ENCODE peak calls at places on chromosomes 2 and 18, in six cellular contexts. U is endothelial cell of umbilical vein, X is H1, K is K562, T is WTC11, R is HepG2. Z is an unnamed sample.

GRCh38 chr2:200483729-200484198 is 26.1 kb downstream of the KCTD18 start:
- DNase-seq in K (peak; percentile 15), R (peak; percentile 64), T (peak; percentile 82), X (peak; percentile 57), U (no peak), Z (peak; percentile 29)

GRCh38 chr2:25276569-25277465 is 64.9 kb downstream of the DNMT3A start:
- DNase-seq in K (peak; percentile 71), R (no peak), U (peak; percentile 61), T (peak; percentile 81), X (no peak), Z (peak; percentile 26)

GRCh38 chr2:23824777-23825212 is 102.1 kb downstream of the ATAD2B start:
- DNase-seq in K (peak; percentile 23), R (peak; percentile 51), X (no peak), U (peak; percentile 78), T (no peak), Z (peak; percentile 60)

GRCh38 chr2:191304939-191305875 is 60.0 kb downstream of the MYO1B start:
- DNase-seq in X (no peak), U (peak; percentile 21), T (no peak), K (no peak), R (no peak), Z (no peak)

GRCh38 chr2:118599141-118599540 is 248.3 kb downstream of the EN1 start:
- DNase-seq in U (no peak), R (no peak), X (no peak), T (no peak), K (no peak), Z (no peak)

GRCh38 chr18:10296491-10296890 is 157.9 kb upstream of the APCDD1 start:
- DNase-seq in X (no peak), K (no peak), T (no peak), U (no peak), R (no peak), Z (no peak)

GRCh38 chr2:95047629-95048510 is 22.4 kb downstream of the MAL start:
- DNase-seq in R (no peak), X (no peak), U (no peak), K (no peak), T (no peak), Z (no peak)

GRCh38 chr2:158953926-158954763 is 14.3 kb upstream of the TANC1 start:
- DNase-seq in T (no peak), U (peak; percentile 91), X (no peak), K (no peak), R (peak; percentile 77), Z (peak; percentile 87)

DNA sequence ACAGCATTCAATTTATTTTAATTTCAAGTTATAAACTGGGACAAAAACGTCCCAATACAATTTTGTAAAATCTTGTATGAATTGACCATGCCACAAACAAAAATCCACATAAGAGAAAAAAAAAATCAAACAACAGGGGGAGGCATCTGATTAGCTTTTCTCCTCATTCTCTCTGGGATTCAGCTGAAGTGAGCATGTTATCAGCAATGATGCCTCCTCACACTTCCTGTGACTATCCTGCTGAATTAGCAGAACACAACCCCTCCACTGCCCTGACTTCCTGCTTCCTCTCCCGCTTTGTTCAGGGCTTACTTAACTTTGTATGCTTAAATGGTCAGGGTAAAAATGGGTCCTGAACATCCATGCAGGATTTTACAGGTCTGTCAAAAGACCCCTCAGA is 132.2 kb upstream of the ITGB6 start:
- DNase-seq in R (no peak), T (no peak), K (no peak), X (no peak), U (peak; percentile 70), Z (no peak)
- TF ChIP-seq JUN in R (no peak), T (no peak), K (no peak), X (no peak), U (peak; percentile 18), Z (no peak)

DNA sequence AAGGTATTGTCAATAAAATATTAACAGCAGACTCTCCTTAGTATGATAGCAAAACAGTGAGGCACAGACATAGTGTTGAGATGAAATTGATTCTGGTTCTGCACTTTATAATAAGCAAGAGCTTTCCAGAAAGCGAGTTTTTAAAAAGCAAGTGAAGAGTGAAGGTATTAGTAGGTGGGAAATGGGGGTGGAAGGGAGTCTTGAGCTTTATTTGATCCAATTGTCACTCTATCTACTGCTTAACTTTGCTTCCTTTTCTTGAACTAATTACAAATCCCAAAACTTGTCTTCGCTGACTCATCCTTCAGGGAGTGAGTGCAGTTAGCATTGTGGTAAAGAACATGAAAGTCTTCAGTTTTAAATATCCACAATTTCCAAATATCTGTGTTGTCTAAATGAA is 120.6 kb upstream of the BOD1L2 start:
- DNase-seq in T (no peak), X (no peak), R (no peak), K (no peak), U (no peak), Z (no peak)
- TF ChIP-seq JUN in T (no peak), X (no peak), R (no peak), K (no peak), U (no peak), Z (no peak)

GRCh38 chr2:85539361-85540130 is 578 bp downstream of the MAT2A start:
- DNase-seq in X (no peak), K (peak; percentile 83), U (peak; percentile 61), R (peak; percentile 59), T (peak; percentile 48), Z (peak; percentile 83)
- TF ChIP-seq JUN in X (no peak), K (peak; percentile 35), U (no peak), R (no peak), T (peak; percentile 74), Z (peak; percentile 87)

GRCh38 chr2:111036042-111036441 is 84.7 kb upstream of the BCL2L11 start:
- DNase-seq in K (no peak), R (no peak), U (no peak), X (no peak), T (no peak), Z (no peak)
- TF ChIP-seq JUN in K (no peak), R (no peak), U (no peak), X (no peak), T (no peak), Z (no peak)

DNA sequence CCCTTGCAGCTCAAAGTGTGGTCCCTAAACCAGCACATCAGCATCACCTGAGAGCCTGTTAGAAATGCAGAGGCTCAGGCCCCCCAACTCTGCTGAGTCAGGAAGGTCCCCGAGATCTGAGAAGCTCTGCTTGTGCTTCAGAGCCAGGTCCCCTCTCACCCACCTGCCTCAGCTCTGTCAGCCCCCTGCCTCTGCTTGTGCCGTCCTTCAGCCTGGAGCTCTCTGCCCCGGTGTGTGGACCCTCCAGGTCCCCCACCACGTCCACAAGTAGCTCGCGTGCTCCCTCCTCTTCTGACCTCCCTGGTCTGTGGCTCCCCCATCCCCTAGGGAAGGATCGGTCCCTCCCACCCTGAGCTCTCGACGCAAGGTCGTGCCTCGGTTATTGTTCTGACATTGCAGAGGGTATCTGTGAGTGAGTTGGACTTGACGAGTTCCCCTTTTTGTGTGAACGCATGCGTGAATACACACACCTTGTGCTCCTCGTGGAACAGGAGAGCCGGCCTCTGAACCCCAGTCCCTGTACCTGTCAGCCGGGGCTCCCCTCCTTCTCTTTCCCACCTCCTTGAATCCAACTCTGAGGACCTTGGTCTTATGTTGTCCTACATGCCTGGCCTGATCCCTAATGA is 75.5 kb upstream of the TAF1B start:
- DNase-seq in U (no peak), X (no peak), T (no peak), K (no peak), R (no peak), Z (no peak)
- TF ChIP-seq JUN in U (no peak), X (no peak), T (no peak), K (no peak), R (no peak), Z (no peak)

GRCh38 chr2:241563031-241563507 is 4.5 kb downstream of the BOK start:
- DNase-seq in R (no peak), U (no peak), T (no peak), K (no peak), X (no peak), Z (no peak)

GRCh38 chr2:241560181-241560882 is 1.8 kb downstream of the BOK start:
- DNase-seq in T (no peak), X (no peak), U (no peak), K (no peak), R (no peak), Z (no peak)

GRCh38 chr2:241562269-241562891 is 3.8 kb downstream of the BOK start:
- DNase-seq in T (no peak), U (no peak), R (no peak), X (no peak), K (no peak), Z (no peak)

GRCh38 chr2:241560883-241561474 is 2.4 kb downstream of the BOK start:
- DNase-seq in T (no peak), R (no peak), K (no peak), X (no peak), U (peak; percentile 48), Z (no peak)

GRCh38 chr2:241561811-241562210 is 3.3 kb downstream of the BOK start:
- DNase-seq in T (no peak), X (no peak), U (peak; percentile 67), K (peak; percentile 55), R (no peak), Z (no peak)
- TF ChIP-seq JUN in T (no peak), X (no peak), U (no peak), K (no peak), R (no peak), Z (no peak)

GRCh38 chr2:138713069-138713496 is 67.1 kb downstream of the NXPH2 start:
- DNase-seq in T (no peak), X (no peak), U (no peak), K (no peak), R (peak; percentile 30), Z (no peak)

GRCh38 chr2:138712212-138712979 is 67.8 kb downstream of the NXPH2 start:
- DNase-seq in U (no peak), K (no peak), R (peak; percentile 37), X (no peak), T (no peak), Z (no peak)

GRCh38 chr2:138711812-138712211 is 68.4 kb downstream of the NXPH2 start:
- DNase-seq in R (no peak), X (no peak), T (no peak), U (no peak), K (no peak), Z (no peak)

GRCh38 chr2:138707424-138708074 is 72.6 kb downstream of the NXPH2 start:
- DNase-seq in R (no peak), X (no peak), K (no peak), U (no peak), T (no peak), Z (no peak)

GRCh38 chr2:138708682-138709241 is 71.4 kb downstream of the NXPH2 start:
- DNase-seq in U (no peak), T (no peak), R (no peak), K (no peak), X (no peak), Z (no peak)
- TF ChIP-seq JUN in U (no peak), T (no peak), R (no peak), K (no peak), X (no peak), Z (no peak)

Z was measured in A549.